ENCODE peak calls at places on chromosome 13, in four cellular contexts. One of them, this sample, is unnamed.

GRCh38 chr13:99087954-99088491 is 110.2 kb upstream of the DOCK9 start:
- DNase-seq in cardiac muscle cell: peak
- DNase-seq in heart right ventricle: peak
- DNase-seq in kidney epithelial cell: no peak
- DNase-seq in this sample: peak

GRCh38 chr13:77698211-77699058 is 948 bp downstream of the SLAIN1 start:
- DNase-seq in cardiac muscle cell: peak
- DNase-seq in heart right ventricle: peak
- DNase-seq in kidney epithelial cell: no peak
- DNase-seq in this sample: peak

GRCh38 chr13:107421951-107422350 is 793.4 kb downstream of the LIG4 start:
- DNase-seq in cardiac muscle cell: no peak
- DNase-seq in heart right ventricle: no peak
- DNase-seq in kidney epithelial cell: no peak
- DNase-seq in this sample: no peak

GRCh38 chr13:39692650-39693438 is 37.4 kb downstream of the COG6 start:
- DNase-seq in cardiac muscle cell: no peak
- DNase-seq in heart right ventricle: no peak
- DNase-seq in kidney epithelial cell: no peak
- DNase-seq in this sample: no peak

GRCh38 chr13:19573072-19573716 is 11.9 kb upstream of the TPTE2 start:
- DNase-seq in cardiac muscle cell: no peak
- DNase-seq in heart right ventricle: no peak
- DNase-seq in kidney epithelial cell: no peak
- DNase-seq in this sample: no peak

GRCh38 chr13:51905787-51906186 is 44.0 kb downstream of the CCDC70 start:
- DNase-seq in cardiac muscle cell: no peak
- DNase-seq in heart right ventricle: no peak
- DNase-seq in kidney epithelial cell: no peak
- DNase-seq in this sample: no peak

GRCh38 chr13:99656843-99657506 is 155.7 kb downstream of the TM9SF2 start:
- DNase-seq in cardiac muscle cell: no peak
- DNase-seq in heart right ventricle: no peak
- DNase-seq in kidney epithelial cell: no peak
- DNase-seq in this sample: no peak

GRCh38 chr13:109500146-109500773 is 286.1 kb downstream of the IRS2 start:
- DNase-seq in cardiac muscle cell: peak
- DNase-seq in heart right ventricle: no peak
- DNase-seq in kidney epithelial cell: no peak
- DNase-seq in this sample: peak

GRCh38 chr13:103926118-103926517 is 859.9 kb upstream of the SLC10A2 start:
- DNase-seq in cardiac muscle cell: no peak
- DNase-seq in heart right ventricle: no peak
- DNase-seq in kidney epithelial cell: no peak
- DNase-seq in this sample: no peak

GRCh38 chr13:24923305-24923640 is 159.3 kb downstream of the RNF17 start:
- DNase-seq in cardiac muscle cell: no peak
- DNase-seq in heart right ventricle: peak
- DNase-seq in kidney epithelial cell: peak
- DNase-seq in this sample: no peak

GRCh38 chr13:30737511-30738342 is 2.4 kb downstream of the ALOX5AP start:
- DNase-seq in cardiac muscle cell: no peak
- DNase-seq in heart right ventricle: no peak
- DNase-seq in kidney epithelial cell: no peak
- DNase-seq in this sample: no peak

GRCh38 chr13:30736921-30737320 is 1.6 kb downstream of the ALOX5AP start:
- DNase-seq in cardiac muscle cell: no peak
- DNase-seq in heart right ventricle: no peak
- DNase-seq in kidney epithelial cell: no peak
- DNase-seq in this sample: no peak

GRCh38 chr13:30734434-30734833 is 909 bp upstream of the ALOX5AP start:
- DNase-seq in cardiac muscle cell: no peak
- DNase-seq in heart right ventricle: no peak
- DNase-seq in kidney epithelial cell: peak
- DNase-seq in this sample: no peak

GRCh38 chr13:30736461-30736860 is 1.1 kb downstream of the ALOX5AP start:
- DNase-seq in cardiac muscle cell: no peak
- DNase-seq in heart right ventricle: no peak
- DNase-seq in kidney epithelial cell: no peak
- DNase-seq in this sample: no peak

GRCh38 chr13:30735025-30735967 is at the start of gene ALOX5AP:
- DNase-seq in cardiac muscle cell: no peak
- DNase-seq in heart right ventricle: no peak
- DNase-seq in kidney epithelial cell: no peak
- DNase-seq in this sample: no peak
- H3K4me3 ChIP-seq in cardiac muscle cell: no peak
- H3K4me3 ChIP-seq in heart right ventricle: peak
- H3K4me3 ChIP-seq in kidney epithelial cell: no peak
- H3K4me3 ChIP-seq in this sample: no peak

GRCh38 chr13:48530833-48531232 is 2.0 kb downstream of the RCBTB2 start:
- DNase-seq in cardiac muscle cell: no peak
- DNase-seq in heart right ventricle: no peak
- DNase-seq in kidney epithelial cell: no peak
- DNase-seq in this sample: no peak

GRCh38 chr13:48527955-48528354 is 4.9 kb downstream of the RCBTB2 start:
- DNase-seq in cardiac muscle cell: no peak
- DNase-seq in heart right ventricle: no peak
- DNase-seq in kidney epithelial cell: no peak
- DNase-seq in this sample: no peak

GRCh38 chr13:48526269-48526668 is 6.6 kb downstream of the RCBTB2 start:
- DNase-seq in cardiac muscle cell: no peak
- DNase-seq in heart right ventricle: no peak
- DNase-seq in kidney epithelial cell: no peak
- DNase-seq in this sample: no peak

GRCh38 chr13:48531416-48532145 is 1.3 kb downstream of the RCBTB2 start:
- DNase-seq in cardiac muscle cell: no peak
- DNase-seq in heart right ventricle: no peak
- DNase-seq in kidney epithelial cell: no peak
- DNase-seq in this sample: peak

DNA sequence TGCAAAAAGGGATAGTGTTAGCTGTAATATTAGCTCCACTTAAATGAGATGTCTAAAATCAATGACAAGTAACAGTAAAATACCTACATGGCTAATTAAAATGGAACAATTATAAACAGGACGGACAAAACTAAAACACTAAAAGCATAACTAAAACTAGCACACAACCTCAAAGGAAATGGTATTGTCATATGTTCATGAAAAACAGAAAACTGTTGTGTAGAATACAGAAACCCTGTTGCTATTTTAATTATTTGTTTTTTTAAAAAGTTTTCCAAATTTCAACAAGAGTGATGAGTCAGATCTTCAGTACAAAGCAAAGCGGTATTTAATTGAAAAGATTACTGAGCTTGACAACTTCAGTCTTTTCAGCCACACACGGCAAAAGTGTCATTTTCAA is 4.2 kb downstream of the RCBTB2 start:
- DNase-seq in cardiac muscle cell: no peak
- DNase-seq in heart right ventricle: no peak
- DNase-seq in kidney epithelial cell: no peak
- DNase-seq in this sample: no peak
- H3K4me3 ChIP-seq in cardiac muscle cell: no peak
- H3K4me3 ChIP-seq in heart right ventricle: no peak
- H3K4me3 ChIP-seq in kidney epithelial cell: no peak
- H3K4me3 ChIP-seq in this sample: no peak

DNA sequence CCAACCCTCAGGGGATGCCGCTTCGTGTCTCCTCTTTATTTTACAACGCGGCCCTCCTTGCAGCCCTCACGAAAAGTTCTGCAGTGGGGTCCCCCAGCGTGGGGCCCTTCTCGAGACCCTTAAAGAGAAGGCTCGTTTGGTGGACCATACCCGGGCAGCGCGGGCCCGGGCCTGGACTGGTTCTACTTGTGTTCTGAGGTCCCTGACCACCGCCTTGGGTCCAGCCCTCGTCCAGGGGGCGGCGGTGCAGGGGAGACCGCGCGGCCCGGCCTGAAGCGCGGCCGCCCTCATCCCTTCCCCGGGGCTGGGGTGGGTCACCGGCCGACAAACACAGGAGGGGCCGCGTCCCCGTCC is 400 bp upstream of the SERP2 start:
- DNase-seq in cardiac muscle cell: no peak
- DNase-seq in heart right ventricle: no peak
- DNase-seq in kidney epithelial cell: no peak
- DNase-seq in this sample: no peak
- H3K4me3 ChIP-seq in cardiac muscle cell: peak
- H3K4me3 ChIP-seq in heart right ventricle: peak
- H3K4me3 ChIP-seq in kidney epithelial cell: peak
- H3K4me3 ChIP-seq in this sample: peak

DNA sequence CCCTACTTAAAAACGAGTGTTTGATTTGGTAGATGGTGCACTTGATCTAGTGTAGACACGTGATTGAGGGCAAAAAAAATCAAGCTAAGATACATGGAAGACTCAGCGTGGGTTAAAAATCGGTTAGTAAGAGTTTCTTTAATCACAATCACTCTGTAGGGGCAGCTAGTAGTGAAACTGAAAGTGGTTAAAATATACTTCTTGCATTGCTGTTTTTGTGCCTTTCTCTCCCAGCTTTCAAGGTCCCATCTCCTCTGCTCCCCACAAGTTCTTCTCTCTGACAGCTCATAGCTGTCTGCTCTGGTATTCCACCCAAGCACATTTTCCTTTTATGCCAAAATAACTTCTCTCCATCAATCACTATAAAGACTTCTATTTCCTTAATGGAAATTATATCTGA is 1089.7 kb downstream of the EFNB2 start:
- DNase-seq in cardiac muscle cell: no peak
- DNase-seq in heart right ventricle: no peak
- DNase-seq in kidney epithelial cell: no peak
- DNase-seq in this sample: no peak
- H3K4me3 ChIP-seq in cardiac muscle cell: no peak
- H3K4me3 ChIP-seq in heart right ventricle: no peak
- H3K4me3 ChIP-seq in kidney epithelial cell: no peak
- H3K4me3 ChIP-seq in this sample: no peak